ENCODE peak calls at places on chromosomes 6 and 20, in seven cellular contexts. Q, T, K, C, N, P and F are unnamed samples. For H3K4me1, the result is how much of the 10 kb centered on the place peaks cover.

GRCh38 chr20:20501128-20501527 is 133.2 kb downstream of the INSM1 start:
- DNase-seq in P (no peak), Q (no peak), N (no peak), K (no peak), T (no peak), C (no peak), F (no peak)

GRCh38 chr6:21597706-21598273 is 4.2 kb downstream of the SOX4 start:
- DNase-seq in Q (no peak), P (no peak), C (no peak), N (peak), T (peak), K (peak), F (peak)

GRCh38 chr20:17611540-17612286 is 41.8 kb downstream of the DSTN start:
- DNase-seq in N (peak), K (peak), T (peak), Q (peak), P (no peak), C (no peak), F (peak)

GRCh38 chr6:33746651-33747100 is at the start of gene IP6K3:
- DNase-seq in Q (no peak), K (no peak), T (peak), C (peak), N (no peak), P (no peak), F (peak)

GRCh38 chr20:14303106-14303505 is 34.3 kb downstream of the FLRT3 start:
- DNase-seq in C (no peak), Q (no peak), P (no peak), K (no peak), N (no peak), T (no peak), F (no peak)

GRCh38 chr6:47292944-47293343 is 16.8 kb downstream of the TNFRSF21 start:
- DNase-seq in T (no peak), C (no peak), N (no peak), Q (no peak), P (no peak), K (peak), F (no peak)

GRCh38 chr20:62367136-62367482 is at the start of gene LAMA5:
- DNase-seq in C (no peak), N (no peak), K (peak), Q (peak), P (no peak), T (no peak), F (peak)

GRCh38 chr6:139979021-139979721 is 604.7 kb upstream of the CITED2 start:
- DNase-seq in K (peak), P (no peak), C (no peak), N (no peak), Q (no peak), T (no peak), F (no peak)

GRCh38 chr20:54772931-54773642 is 297.7 kb downstream of the DOK5 start:
- DNase-seq in K (no peak), T (no peak), Q (no peak), C (no peak), N (no peak), P (no peak), F (no peak)

GRCh38 chr20:57089701-57090144 is 176.7 kb downstream of the BMP7 start:
- DNase-seq in C (peak), P (peak), Q (peak), N (peak), K (peak), T (peak), F (peak)

GRCh38 chr6:135922170-135922569 is 70.7 kb downstream of the PDE7B start:
- DNase-seq in K (peak), C (peak), P (no peak), N (no peak), T (peak), Q (no peak), F (peak)

GRCh38 chr6:153207041-153207440 is 76.0 kb upstream of the RGS17 start:
- DNase-seq in C (no peak), K (no peak), T (no peak), P (no peak), Q (no peak), N (no peak), F (no peak)

GRCh38 chr6:138347840-138348239 is 29.9 kb upstream of the SMIM28 start:
- DNase-seq in Q (no peak), N (no peak), P (no peak), K (no peak), C (no peak), T (no peak), F (no peak)

GRCh38 chr6:88301888-88302768 is 136.0 kb upstream of the CNR1 start:
- DNase-seq in N (no peak), K (peak), T (no peak), Q (no peak), C (no peak), P (peak), F (no peak)

GRCh38 chr20:63230800-63231268 is 4.9 kb upstream of the BIRC7 start:
- DNase-seq in N (peak), T (peak), K (peak), P (peak), C (peak), Q (peak), F (peak)

GRCh38 chr6:1679691-1680068 is 70.0 kb downstream of the FOXC1 start:
- DNase-seq in T (no peak), Q (no peak), N (no peak), C (no peak), P (no peak), K (peak), F (no peak)

GRCh38 chr20:52630138-52630537 is 342.0 kb upstream of the TSHZ2 start:
- DNase-seq in Q (no peak), K (no peak), N (no peak), C (no peak), T (no peak), P (no peak), F (no peak)

GRCh38 chr6:21426841-21427490 is 166.6 kb upstream of the SOX4 start:
- DNase-seq in C (no peak), P (no peak), K (peak), N (no peak), Q (no peak), T (peak), F (no peak)

GRCh38 chr6:55065020-55065419 is 109.3 kb upstream of the HCRTR2 start:
- DNase-seq in T (no peak), K (no peak), N (no peak), C (no peak), Q (no peak), P (no peak), F (no peak)

GRCh38 chr20:3454821-3455220 is 16.0 kb upstream of the ATRN start:
- DNase-seq in N (no peak), C (no peak), K (no peak), T (no peak), P (no peak), Q (no peak), F (no peak)

GRCh38 chr20:53960586-53961386 is 109.6 kb downstream of the BCAS1 start:
- DNase-seq in C (no peak), T (no peak), K (no peak), P (no peak), N (no peak), Q (no peak), F (no peak)

GRCh38 chr6:121548146-121548545 is 112.7 kb downstream of the GJA1 start:
- DNase-seq in N (no peak), K (peak), P (no peak), C (no peak), Q (no peak), T (peak), F (no peak)

GRCh38 chr6:30744054-30744805 is at the start of gene IER3:
- DNase-seq in Q (peak), P (peak), N (peak), T (peak), C (peak), K (peak), F (no peak)

GRCh38 chr20:1119524-1119923 is 1.1 kb downstream of the PSMF1 start:
- DNase-seq in P (no peak), C (no peak), K (no peak), T (no peak), N (no peak), Q (no peak), F (no peak)

GRCh38 chr6:5205877-5206840 is 54.6 kb downstream of the LYRM4 start:
- DNase-seq in T (peak), K (peak), N (peak), C (peak), P (peak), Q (peak), F (peak)

GRCh38 chr6:44048277-44048676 is 79.0 kb downstream of the MRPL14 start:
- DNase-seq in N (no peak), P (no peak), Q (no peak), K (no peak), T (no peak), C (no peak), F (no peak)

GRCh38 chr20:845226-845868 is 11.8 kb downstream of the FAM110A start:
- DNase-seq in K (no peak), N (no peak), C (no peak), T (no peak), P (no peak), Q (no peak), F (no peak)

GRCh38 chr6:169723991-169724553 is at the start of gene PHF10:
- DNase-seq in P (peak), Q (peak), K (peak), C (peak), N (peak), T (peak), F (peak)

GRCh38 chr6:147986891-147987290 is 355.7 kb upstream of the SASH1 start:
- DNase-seq in P (no peak), K (peak), Q (no peak), T (peak), N (no peak), C (no peak), F (no peak)

GRCh38 chr20:24825591-24825990 is 123.5 kb upstream of the CST7 start:
- DNase-seq in P (no peak), K (no peak), Q (peak), C (no peak), T (no peak), N (no peak), F (no peak)

GRCh38 chr6:165227644-165228329 is 81.6 kb downstream of the C6orf118 start:
- DNase-seq in N (no peak), Q (no peak), P (no peak), K (peak), T (peak), C (no peak), F (no peak)

GRCh38 chr6:12354499-12354898 is 64.3 kb downstream of the EDN1 start:
- DNase-seq in T (peak), N (no peak), K (peak), P (no peak), C (no peak), Q (peak), F (no peak)
- H3K27ac ChIP-seq in T (no peak), N (no peak), K (no peak), P (no peak), C (no peak), Q (peak), F (no peak)

GRCh38 chr20:59032023-59032712 is at the start of gene ATP5F1E:
- DNase-seq in N (peak), T (peak), C (peak), Q (peak), P (peak), K (peak), F (peak)
- H3K4me1 ChIP-seq in N (under half), T (under half), C (under half), Q (under half), P (under half), K (under half), F (under half)

GRCh38 chr6:35079311-35080000 is 61.7 kb downstream of the TCP11 start:
- DNase-seq in T (no peak), C (peak), P (no peak), Q (no peak), N (no peak), K (no peak), F (no peak)

GRCh38 chr6:35080016-35080680 is 61.0 kb downstream of the TCP11 start:
- DNase-seq in K (no peak), Q (no peak), T (no peak), C (peak), N (no peak), P (no peak), F (no peak)

GRCh38 chr6:35081426-35081851 is 59.7 kb downstream of the TCP11 start:
- DNase-seq in C (peak), N (no peak), T (no peak), P (no peak), Q (no peak), K (no peak), F (no peak)

GRCh38 chr6:35082046-35082732 is 59.0 kb downstream of the TCP11 start:
- DNase-seq in Q (no peak), K (no peak), N (no peak), C (peak), T (no peak), P (no peak), F (no peak)

DNA sequence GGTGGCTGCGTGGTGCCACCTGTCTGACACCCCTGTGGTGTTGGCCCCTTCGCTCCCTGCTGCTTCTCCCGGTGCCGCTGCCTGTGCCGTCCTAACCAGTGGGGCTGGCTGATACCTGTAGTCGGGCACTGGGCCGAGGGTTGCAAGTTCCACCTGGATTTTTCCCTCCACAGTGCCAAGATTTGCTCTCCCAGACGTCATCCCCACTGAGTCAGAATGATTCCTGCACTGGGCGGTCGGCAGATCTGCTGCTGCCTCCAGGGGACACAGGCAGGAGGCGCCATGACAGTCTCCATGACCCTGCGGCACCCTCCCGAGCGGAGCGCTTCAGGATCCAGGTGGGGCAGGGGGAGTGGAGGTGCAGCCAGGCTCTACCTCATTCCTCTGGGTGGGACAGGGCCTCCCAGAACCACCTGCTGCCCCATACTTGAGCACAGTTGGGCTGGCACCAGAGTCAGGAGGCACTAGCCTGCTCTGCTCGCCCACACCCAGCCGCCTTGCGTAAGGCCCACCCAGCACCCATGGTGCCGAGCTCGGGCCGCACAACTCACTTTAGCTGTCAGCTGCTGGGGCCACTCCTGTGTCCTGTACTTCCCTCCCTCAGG is 60.2 kb downstream of the TCP11 start:
- DNase-seq in P (no peak), C (peak), Q (no peak), K (no peak), N (no peak), T (no peak), F (no peak)
- H3K27ac ChIP-seq in P (no peak), C (no peak), Q (peak), K (no peak), N (no peak), T (no peak), F (no peak)

GRCh38 chr6:142938510-142938909 is 6.5 kb downstream of the HIVEP2 start:
- DNase-seq in P (no peak), T (no peak), N (no peak), C (no peak), Q (no peak), K (no peak), F (no peak)
- H3K4me1 ChIP-seq in P (under half), T (under half), N (under half), C (under half), Q (under half), K (under half), F (under half)